ENCODE peak calls at places on chromosomes 6 and 20, in four cellular contexts. Y, O, M and U are unnamed samples.

GRCh38 chr6:42250509-42250908 is 32.8 kb upstream of the MRPS10 start:
- DNase-seq in Y (no peak), O (no peak), M (no peak), U (no peak)

GRCh38 chr20:54208492-54209044 is 681 bp downstream of the PFDN4 start:
- DNase-seq in Y (no peak), O (no peak), M (peak; percentile 35), U (no peak)

GRCh38 chr6:30747300-30747687 is 2.9 kb upstream of the IER3 start:
- DNase-seq in Y (no peak), O (no peak), M (peak; percentile 61), U (no peak)

GRCh38 chr6:130981409-130981808 is 81.6 kb downstream of the EPB41L2 start:
- DNase-seq in Y (no peak), O (no peak), M (no peak), U (no peak)

GRCh38 chr20:13494019-13494418 is 144.7 kb downstream of the TASP1 start:
- DNase-seq in Y (no peak), O (no peak), M (no peak), U (no peak)

GRCh38 chr6:38975621-38976049 is 72.9 kb upstream of the GLP1R start:
- DNase-seq in Y (no peak), O (no peak), M (no peak), U (no peak)

GRCh38 chr6:22544469-22544868 is 24.9 kb upstream of the HDGFL1 start:
- DNase-seq in Y (no peak), O (no peak), M (no peak), U (no peak)

GRCh38 chr20:10067305-10067704 is 32.5 kb downstream of the ANKEF1 start:
- DNase-seq in Y (no peak), O (no peak), M (no peak), U (no peak)

GRCh38 chr6:127332383-127332961 is 10.9 kb downstream of the ECHDC1 start:
- DNase-seq in Y (no peak), O (no peak), M (no peak), U (no peak)

GRCh38 chr6:157516319-157517026 is 135.5 kb downstream of the ZDHHC14 start:
- DNase-seq in Y (no peak), O (no peak), M (no peak), U (no peak)

GRCh38 chr6:159170999-159171712 is 2.0 kb downstream of the FNDC1 start:
- DNase-seq in Y (no peak), O (no peak), M (no peak), U (no peak)

GRCh38 chr6:166275714-166276166 is 32.5 kb downstream of the PRR18 start:
- DNase-seq in Y (peak; percentile 98), O (no peak), M (peak; percentile 30), U (no peak)

GRCh38 chr6:143098054-143098673 is 37.5 kb downstream of the AIG1 start:
- DNase-seq in Y (no peak), O (peak; percentile 32), M (no peak), U (no peak)

GRCh38 chr6:114049367-114049966 is 78.5 kb upstream of the HDAC2 start:
- DNase-seq in Y (no peak), O (no peak), M (peak; percentile 80), U (no peak)

GRCh38 chr6:44047801-44048200 is 79.5 kb downstream of the MRPL14 start:
- DNase-seq in Y (no peak), O (no peak), M (no peak), U (no peak)

GRCh38 chr6:159118941-159119340 is 50.3 kb upstream of the FNDC1 start:
- DNase-seq in Y (no peak), O (no peak), M (no peak), U (no peak)

GRCh38 chr6:159761135-159761872 is 541 bp upstream of the ACAT2 start:
- DNase-seq in Y (peak; percentile 59), O (no peak), M (peak; percentile 14), U (no peak)

GRCh38 chr6:165585060-165585459 is 78.0 kb downstream of the PDE10A start:
- DNase-seq in Y (no peak), O (no peak), M (no peak), U (no peak)

GRCh38 chr6:125054331-125054730 is 92.1 kb downstream of the RNF217 start:
- DNase-seq in Y (no peak), O (no peak), M (no peak), U (no peak)

DNA sequence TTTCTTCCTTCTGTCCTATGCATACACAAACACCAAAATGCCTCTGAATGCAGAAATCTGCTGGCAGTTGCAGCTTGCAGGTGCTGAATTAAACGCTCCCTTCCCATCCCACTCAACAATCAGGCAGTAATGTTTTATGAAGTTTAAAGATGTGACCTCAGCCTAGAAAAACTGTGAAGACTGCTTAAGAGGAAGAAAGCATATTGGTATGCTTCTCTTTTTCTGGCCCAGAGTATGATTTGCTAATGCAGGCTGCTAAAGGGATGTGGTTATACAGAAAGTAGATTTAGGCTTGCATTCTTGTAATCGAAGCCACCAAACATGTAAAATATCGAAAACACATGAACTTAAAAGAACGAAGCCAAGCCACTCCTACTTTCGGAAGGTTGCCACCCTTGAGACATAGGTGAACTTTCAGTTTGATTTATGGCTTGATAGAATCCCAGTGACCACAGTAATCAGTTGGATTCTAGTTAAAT is 40.8 kb downstream of the MAP3K5 start:
- DNase-seq in Y (no peak), O (peak; percentile 94), M (no peak), U (no peak)
- TF ChIP-seq SUZ12 in Y (no peak), O (no peak), M (no peak), U (no peak)

DNA sequence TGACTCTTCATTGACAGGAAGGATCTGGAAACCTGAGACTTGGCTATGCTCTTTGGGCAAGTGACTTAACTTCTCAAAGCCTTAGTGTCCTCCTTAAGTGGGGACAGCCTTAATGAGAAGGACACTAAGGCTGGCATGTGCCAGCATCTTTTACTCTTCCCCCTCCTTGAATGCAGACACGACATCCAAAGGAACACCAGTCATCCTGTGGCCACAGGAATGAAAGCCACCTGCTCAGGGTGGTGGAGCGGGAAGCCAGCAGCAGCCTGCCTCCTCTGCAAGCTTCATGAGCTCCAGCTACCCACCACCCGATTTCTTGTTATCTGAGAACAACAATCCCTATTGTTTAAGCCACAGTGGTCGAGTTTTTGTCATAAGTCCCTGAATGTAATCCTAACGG is 44.5 kb downstream of the TMEM14B start:
- DNase-seq in Y (no peak), O (no peak), M (no peak), U (no peak)
- H3K9ac ChIP-seq in Y (no peak overlapping the region), O (no peak overlapping the region), M (no peak overlapping the region), U (no peak overlapping the region)

GRCh38 chr20:62840244-62841197 is 21.1 kb downstream of the TCFL5 start:
- DNase-seq in Y (peak; percentile 49), O (no peak), M (no peak), U (no peak)
- TF ChIP-seq SUZ12 in Y (no peak), O (no peak), M (no peak), U (no peak)

GRCh38 chr6:6689413-6690143 is 101.1 kb downstream of the LY86 start:
- DNase-seq in Y (no peak), O (no peak), M (no peak), U (no peak)
- H3K9ac ChIP-seq in Y (no peak overlapping the region), O (no peak overlapping the region), M (no peak overlapping the region), U (no peak overlapping the region)

GRCh38 chr6:21003780-21004541 is 469.7 kb downstream of the CDKAL1 start:
- DNase-seq in Y (no peak), O (peak; percentile 72), M (peak; percentile 99), U (no peak)
- TF ChIP-seq SUZ12 in Y (no peak), O (no peak), M (no peak), U (no peak)

GRCh38 chr20:24870876-24871275 is 78.2 kb upstream of the CST7 start:
- DNase-seq in Y (no peak), O (no peak), M (no peak), U (no peak)

GRCh38 chr20:24873015-24873620 is 76.0 kb upstream of the CST7 start:
- DNase-seq in Y (no peak), O (no peak), M (no peak), U (no peak)

GRCh38 chr20:24875078-24875477 is 74.0 kb upstream of the CST7 start:
- DNase-seq in Y (no peak), O (no peak), M (no peak), U (no peak)

GRCh38 chr20:24871429-24872213 is 77.4 kb upstream of the CST7 start:
- DNase-seq in Y (no peak), O (no peak), M (no peak), U (no peak)

DNA sequence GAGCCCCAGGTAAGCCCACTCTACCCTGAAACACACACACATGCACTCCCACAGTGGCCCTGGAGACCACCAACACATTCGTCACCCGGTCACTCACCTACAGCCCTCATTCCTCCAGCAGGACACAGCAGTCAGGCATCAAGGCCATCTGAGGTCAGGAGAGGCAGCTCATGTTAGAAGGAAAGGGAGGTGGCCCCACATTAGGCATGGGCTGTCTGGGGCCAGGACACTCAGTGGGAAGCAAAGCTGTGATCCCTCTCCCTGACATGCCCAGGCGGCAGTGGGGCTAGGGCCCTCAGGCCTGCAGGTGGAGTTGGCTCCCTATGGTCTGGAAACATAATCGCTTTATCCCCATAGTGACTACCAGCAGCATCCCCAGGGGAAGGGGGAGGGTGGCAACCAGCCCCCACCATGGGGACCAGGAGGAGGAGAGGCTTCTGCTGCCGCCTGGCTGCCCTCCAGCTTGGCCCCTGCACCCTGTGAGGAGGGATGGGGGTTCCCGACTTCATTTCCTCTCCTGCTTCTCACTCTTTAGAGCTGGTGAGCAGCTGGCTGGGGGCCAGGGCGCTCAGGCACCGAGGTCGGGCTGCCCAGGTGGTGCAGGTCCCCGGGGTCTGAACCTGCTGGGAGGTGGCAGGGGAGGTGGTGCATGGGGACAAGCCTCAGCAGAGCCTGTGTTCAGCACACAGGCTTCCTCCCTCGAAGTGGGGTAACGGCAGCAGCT is 76.6 kb upstream of the CST7 start:
- DNase-seq in Y (no peak), O (no peak), M (no peak), U (no peak)
- H3K9ac ChIP-seq in Y (no peak overlapping the region), O (no peak overlapping the region), M (no peak overlapping the region), U (no peak overlapping the region)

DNA sequence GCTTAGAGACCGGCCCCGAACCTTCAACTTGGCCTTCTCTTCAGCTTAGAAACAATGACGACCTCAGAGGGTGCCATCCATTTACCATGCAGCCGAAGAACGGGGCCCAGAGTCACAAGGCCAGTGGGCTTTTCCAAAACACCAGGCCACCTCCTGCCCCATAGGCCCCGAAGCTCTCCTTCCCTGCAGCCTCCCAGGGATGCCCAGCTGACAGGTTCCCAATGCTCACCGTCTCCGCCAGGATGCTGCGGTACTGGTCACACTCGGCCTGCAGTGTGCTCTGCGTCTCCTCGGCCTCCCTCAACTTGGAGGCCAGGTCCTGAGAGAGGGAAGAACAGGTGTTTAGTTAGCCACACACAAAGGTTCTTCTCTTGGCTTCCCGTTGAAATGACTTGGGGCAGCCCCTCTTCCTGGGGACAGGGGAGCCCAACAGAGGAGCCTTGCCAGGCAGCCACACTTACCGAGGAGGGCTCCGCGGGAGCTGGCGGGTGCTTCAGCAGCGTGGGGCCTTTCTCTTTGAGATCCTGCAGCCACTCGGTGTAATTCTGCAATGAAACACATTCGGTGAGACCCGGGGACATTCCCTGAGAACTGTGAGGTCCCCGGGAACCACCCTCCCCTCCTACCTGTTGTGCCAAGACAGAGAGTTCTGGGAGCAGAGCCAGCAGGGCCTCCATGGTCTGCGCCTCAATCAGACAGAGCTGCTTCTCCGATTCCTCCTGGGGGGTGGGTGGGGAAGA is 51.5 kb downstream of the DSTN start:
- DNase-seq in Y (no peak), O (no peak), M (no peak), U (no peak)
- TF ChIP-seq SUZ12 in Y (no peak), O (no peak), M (no peak), U (no peak)

DNA sequence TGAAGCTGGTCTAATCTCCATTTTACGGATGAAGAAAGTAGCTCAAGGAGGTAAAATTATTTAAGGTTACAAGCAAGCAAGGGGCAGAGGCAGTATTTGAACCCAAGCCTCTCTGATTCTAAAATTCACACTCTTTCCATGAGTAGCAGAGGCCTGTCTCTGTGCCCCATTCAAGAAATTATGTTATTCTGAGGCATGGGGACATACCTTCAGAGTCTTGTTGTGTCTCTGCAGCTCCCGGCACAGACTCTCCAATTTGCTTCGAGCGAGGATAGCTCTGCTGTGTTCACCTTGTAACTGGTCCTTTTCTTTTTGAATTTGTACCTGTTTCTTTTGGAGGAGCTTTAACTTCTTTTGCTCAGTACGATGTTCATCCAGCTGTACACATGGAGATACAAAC is 21.5 kb downstream of the TXLNB start:
- DNase-seq in Y (no peak), O (no peak), M (no peak), U (no peak)
- H3K9ac ChIP-seq in Y (no peak overlapping the region), O (no peak overlapping the region), M (no peak overlapping the region), U (no peak overlapping the region)